ENCODE peak calls at places on chromosomes 6 and 20, in four cellular contexts. W, L, K and P are unnamed samples.

GRCh38 chr6:137813308-137813707 is 53.8 kb upstream of the TNFAIP3 start:
- DNase-seq in W (no peak), L (no peak), K (no peak), P (no peak)

GRCh38 chr6:37698264-37699137 is 818 bp upstream of the MDGA1 start:
- DNase-seq in L (no peak), W (no peak), K (peak; percentile 87), P (peak; percentile 63)

GRCh38 chr6:72561629-72562028 is 60.2 kb upstream of the KCNQ5 start:
- DNase-seq in L (no peak), K (no peak), W (no peak), P (no peak)

GRCh38 chr20:10430000-10430466 is 4.0 kb downstream of the MKKS start:
- DNase-seq in W (peak; percentile 80), K (no peak), L (no peak), P (no peak)

GRCh38 chr20:21185849-21186248 is 60.0 kb downstream of the KIZ start:
- DNase-seq in L (no peak), K (no peak), W (no peak), P (no peak)

GRCh38 chr20:16129411-16129810 is 443.8 kb downstream of the KIF16B start:
- DNase-seq in W (no peak), L (no peak), K (no peak), P (no peak)

GRCh38 chr6:22737331-22737730 is 168.0 kb downstream of the HDGFL1 start:
- DNase-seq in L (peak; percentile 0), K (no peak), W (no peak), P (peak; percentile 36)

GRCh38 chr20:21235713-21236445 is 67.3 kb upstream of the XRN2 start:
- DNase-seq in L (no peak), W (peak; percentile 77), K (peak; percentile 45), P (peak; percentile 59)

GRCh38 chr6:106419900-106420299 is 59.4 kb downstream of the CRYBG1 start:
- DNase-seq in L (no peak), W (no peak), K (no peak), P (no peak)
- TF ChIP-seq FOXK2 in L (no peak), W (no peak), K (no peak), P (no peak)

DNA sequence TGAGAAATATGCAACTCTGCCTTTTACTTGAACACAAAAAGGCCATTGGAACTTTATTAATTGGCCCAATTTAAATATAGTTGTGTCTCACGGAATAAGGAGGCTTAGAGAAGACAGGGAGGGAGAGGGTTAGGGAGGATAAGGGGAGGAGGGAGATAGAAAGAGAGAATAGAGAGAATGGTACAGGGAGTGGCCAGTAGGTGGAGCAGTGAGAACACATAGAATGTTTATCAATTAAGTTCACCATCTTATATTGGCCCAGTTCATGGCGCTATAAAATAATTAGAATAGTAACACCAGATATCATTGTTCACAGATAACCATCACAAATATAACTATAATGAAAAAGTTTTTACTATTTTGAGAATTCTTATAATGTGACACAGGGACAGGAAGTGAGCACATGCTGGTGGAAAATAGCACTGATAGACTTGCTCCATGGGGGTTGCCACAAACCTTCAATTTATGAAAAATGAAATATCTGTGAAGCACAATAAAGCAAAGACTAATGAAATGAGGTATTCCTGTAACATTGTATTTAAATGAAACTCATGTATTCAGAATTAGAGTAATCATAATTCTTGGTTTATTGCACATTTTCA is 374.1 kb upstream of the MANEA start:
- DNase-seq in K (peak; percentile 23), L (no peak), W (peak; percentile 10), P (peak; percentile 30)
- TF ChIP-seq TARDBP in K (no peak), L (no peak), W (no peak), P (no peak)

GRCh38 chr20:41453006-41453950 is 86.7 kb upstream of the EMILIN3 start:
- DNase-seq in K (no peak), W (no peak), L (no peak), P (no peak)
- TF ChIP-seq FOXK2 in K (no peak), W (no peak), L (no peak), P (no peak)

GRCh38 chr6:2179950-2180349 is 65.5 kb downstream of the GMDS start:
- DNase-seq in L (no peak), K (no peak), W (no peak), P (no peak)

GRCh38 chr6:2183235-2183634 is 62.2 kb downstream of the GMDS start:
- DNase-seq in L (no peak), K (no peak), W (no peak), P (no peak)

GRCh38 chr6:2178125-2178524 is 67.3 kb downstream of the GMDS start:
- DNase-seq in L (no peak), W (no peak), K (no peak), P (no peak)

GRCh38 chr6:2182251-2182650 is 63.2 kb downstream of the GMDS start:
- DNase-seq in W (no peak), L (no peak), K (no peak), P (no peak)

GRCh38 chr6:2181567-2181966 is 63.8 kb downstream of the GMDS start:
- DNase-seq in W (no peak), L (no peak), K (no peak), P (no peak)
- TF ChIP-seq TARDBP in W (no peak), L (no peak), K (no peak), P (no peak)

GRCh38 chr6:122869437-122870024 is 80.5 kb downstream of the SMPDL3A start:
- DNase-seq in W (peak; percentile 53), K (peak; percentile 25), L (no peak), P (peak; percentile 73)
- TF ChIP-seq FOXK2 in W (no peak), K (no peak), L (no peak), P (no peak)

DNA sequence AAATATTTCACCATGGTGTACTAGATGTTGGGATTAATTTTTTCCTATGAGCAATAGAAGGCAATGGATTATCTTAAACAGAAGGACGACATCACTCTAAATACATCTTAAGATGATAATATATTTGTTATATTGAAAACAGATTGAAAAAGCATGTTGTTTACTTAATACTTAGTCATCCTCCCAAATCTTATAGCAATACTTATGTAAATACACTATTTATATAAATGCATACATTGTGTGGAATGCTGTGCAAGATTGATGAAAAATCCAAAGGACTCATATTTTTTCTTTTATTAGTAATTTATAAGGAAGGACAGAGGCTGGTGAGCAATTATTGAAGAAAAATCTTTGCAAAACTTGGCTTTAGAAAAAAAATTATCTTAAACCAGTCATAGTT is 593.5 kb downstream of the MMUT start:
- DNase-seq in W (no peak), L (no peak), K (no peak), P (no peak)
- TF ChIP-seq TARDBP in W (no peak), L (no peak), K (no peak), P (no peak)

GRCh38 chr6:1267057-1267732 is 44.7 kb upstream of the FOXQ1 start:
- DNase-seq in W (peak; percentile 98), L (no peak), K (no peak), P (no peak)
- TF ChIP-seq FOXK2 in W (peak; percentile 79), L (no peak), K (no peak), P (no peak)

GRCh38 chr6:75376347-75377024 is 91.9 kb upstream of the TMEM30A start:
- DNase-seq in K (no peak), W (no peak), L (no peak), P (no peak)
- TF ChIP-seq TARDBP in K (no peak), W (no peak), L (no peak), P (no peak)

DNA sequence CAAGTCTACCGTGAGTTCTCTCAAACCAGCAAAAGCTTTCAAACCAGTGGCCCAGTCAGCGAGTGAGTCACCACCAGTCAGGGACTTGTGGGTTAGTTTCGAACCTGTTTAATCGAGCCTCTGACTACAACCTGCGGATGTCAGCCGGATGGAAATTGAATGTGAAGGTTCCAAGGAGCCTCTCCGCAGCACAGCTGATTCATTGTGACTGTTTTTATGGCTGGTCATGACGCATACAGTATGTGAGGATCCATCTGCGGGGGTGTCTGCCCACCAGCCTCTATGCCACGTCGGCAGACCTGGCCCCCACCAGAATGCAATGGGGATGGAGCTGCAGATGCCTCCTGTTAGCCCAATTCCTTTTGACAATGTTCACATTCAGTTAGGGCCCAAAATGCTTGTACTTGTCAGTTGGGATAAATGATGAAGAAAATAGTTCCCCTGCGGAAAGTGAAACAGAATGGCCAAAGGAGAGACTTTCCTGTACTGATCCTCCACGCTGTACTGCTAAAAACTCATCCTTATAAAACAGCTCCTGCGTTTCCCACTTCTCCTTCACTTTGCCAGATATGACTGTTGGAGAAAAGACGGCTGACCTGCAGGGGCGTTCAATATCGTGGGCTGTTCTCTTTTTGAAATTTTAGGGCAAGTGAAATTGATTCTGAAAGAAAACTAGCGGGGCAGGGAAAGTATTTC is 206.6 kb downstream of the TFAP2B start:
- DNase-seq in K (peak; percentile 54), L (no peak), W (peak; percentile 18), P (no peak)
- TF ChIP-seq FOXK2 in K (no peak), L (no peak), W (no peak), P (no peak)